ENCODE peak calls at places on chromosomes 6 and 20, in four cellular contexts. T is neural crest cell, H is T-cell, Z is aorta. K is an unnamed sample.

GRCh38 chr20:44745560-44746366 is at the start of gene KCNK15:
- DNase-seq in T (peak; percentile 14), H (peak; percentile 10), Z (peak; percentile 82), K (peak; percentile 9)

GRCh38 chr20:64212750-64213149 is 42.8 kb upstream of the PCMTD2 start:
- DNase-seq in T (no peak), H (no peak), Z (no peak), K (no peak)

GRCh38 chr6:103018426-103018825 is 1624.9 kb downstream of the GRIK2 start:
- DNase-seq in T (no peak), H (no peak), Z (no peak), K (no peak)

GRCh38 chr6:165497472-165497871 is 165.6 kb downstream of the PDE10A start:
- DNase-seq in T (no peak), H (no peak), Z (no peak), K (no peak)

GRCh38 chr6:121434037-121434770 is 1.2 kb upstream of the GJA1 start:
- DNase-seq in T (no peak), H (no peak), Z (no peak), K (no peak)

GRCh38 chr20:59385461-59385860 is 85.0 kb downstream of the EDN3 start:
- DNase-seq in T (no peak), H (peak; percentile 21), Z (no peak), K (no peak)

GRCh38 chr6:95094751-95095150 is 482.6 kb upstream of the MANEA start:
- DNase-seq in T (no peak), H (no peak), Z (no peak), K (no peak)

GRCh38 chr20:61253640-61254511 is 1.8 kb downstream of the CDH4 start:
- DNase-seq in T (peak; percentile 30), H (no peak), Z (no peak), K (no peak)

GRCh38 chr6:117483004-117483644 is 650 bp downstream of the DCBLD1 start:
- DNase-seq in T (peak; percentile 60), H (no peak), Z (peak; percentile 76), K (no peak)

GRCh38 chr20:37543828-37544227 is 16.2 kb upstream of the BLCAP start:
- DNase-seq in T (no peak), H (no peak), Z (no peak), K (no peak)

GRCh38 chr6:68976260-68976659 is 341.2 kb downstream of the ADGRB3 start:
- DNase-seq in T (no peak), H (no peak), Z (no peak), K (no peak)

GRCh38 chr6:113291751-113292445 is 565.2 kb upstream of the MARCKS start:
- DNase-seq in T (no peak), H (no peak), Z (no peak), K (no peak)

GRCh38 chr20:61628901-61629300 is 376.8 kb downstream of the CDH4 start:
- DNase-seq in T (peak; percentile 14), H (no peak), Z (no peak), K (no peak)

GRCh38 chr6:147099974-147100373 is 104.2 kb upstream of the STXBP5 start:
- DNase-seq in T (no peak), H (no peak), Z (no peak), K (no peak)

GRCh38 chr6:166334878-166335277 is 7.5 kb downstream of the SFT2D1 start:
- DNase-seq in T (no peak), H (no peak), Z (no peak), K (no peak)

GRCh38 chr6:149488815-149489214 is 4.0 kb upstream of the ZC3H12D start:
- DNase-seq in T (no peak), H (peak; percentile 57), Z (no peak), K (no peak)

GRCh38 chr20:833121-833449 is 430 bp upstream of the FAM110A start:
- DNase-seq in T (no peak), H (no peak), Z (no peak), K (no peak)

GRCh38 chr6:132768051-132768517 is 10.4 kb upstream of the VNN2 start:
- DNase-seq in T (peak; percentile 5), H (peak; percentile 6), Z (peak; percentile 64), K (no peak)

K was measured in activated gamma-delta T cell treated with Interleukin-2 at 50 U/mL for 16 hours.